ENCODE peak calls at places on chromosomes 5 and 9, in four cellular contexts. F is heart right ventricle; A is activated T-cell treated with anti-CD3 and anti-CD28 coated beads, Interleukin-2, amount 50 U/mL, for 72 hours; E is spleen. X is an unnamed sample.
A peak's percentile ranks its signal among the peaks of the same experiment; 100 is the strongest.

GRCh38 chr9:104895572-104895971 is 32.4 kb downstream of the ABCA1 start:
- DNase-seq in E (no peak), A (no peak), F (no peak), X (no peak)

GRCh38 chr9:27377147-27377807 is 80.3 kb upstream of the EQTN start:
- DNase-seq in F (no peak), A (no peak), E (no peak), X (no peak)

GRCh38 chr5:43711496-43711895 is 108.5 kb downstream of the NNT start:
- DNase-seq in A (no peak), E (no peak), F (no peak), X (no peak)

GRCh38 chr9:33943389-33943788 is 105.3 kb downstream of the UBAP2 start:
- DNase-seq in E (no peak), F (no peak), A (no peak), X (no peak)

GRCh38 chr9:133603165-133603927 is 5.8 kb downstream of the FAM163B start:
- DNase-seq in F (no peak), E (no peak), A (no peak), X (no peak)

GRCh38 chr5:17282283-17283120 is 65.1 kb downstream of the BASP1 start:
- DNase-seq in E (peak; percentile 82), A (no peak), F (no peak), X (no peak)

GRCh38 chr5:96855041-96855872 is 21.0 kb upstream of the ERAP2 start:
- DNase-seq in A (no peak), E (no peak), F (no peak), X (no peak)

GRCh38 chr9:136532799-136533774 is 12.8 kb downstream of the NOTCH1 start:
- DNase-seq in E (peak; percentile 88), F (no peak), A (peak; percentile 91), X (no peak)

GRCh38 chr9:12314589-12314988 is 378.6 kb upstream of the TYRP1 start:
- DNase-seq in F (no peak), A (no peak), E (no peak), X (no peak)

GRCh38 chr9:71253021-71253420 is 131.6 kb upstream of the TRPM3 start:
- DNase-seq in F (no peak), E (no peak), A (no peak), X (no peak)

GRCh38 chr5:88845081-88845697 is 37.8 kb downstream of the MEF2C start:
- DNase-seq in F (no peak), E (no peak), A (no peak), X (no peak)

GRCh38 chr9:21095561-21095960 is 17.8 kb upstream of the IFNB1 start:
- DNase-seq in A (no peak), E (no peak), F (no peak), X (no peak)

GRCh38 chr9:120564589-120564988 is 15.4 kb downstream of the CDK5RAP2 start:
- DNase-seq in F (no peak), A (no peak), E (no peak), X (no peak)

GRCh38 chr5:43287493-43287892 is 25.7 kb downstream of the HMGCS1 start:
- DNase-seq in F (no peak), A (no peak), E (no peak), X (no peak)

GRCh38 chr9:91241909-91242308 is 119.8 kb downstream of the AUH start:
- DNase-seq in E (no peak), A (no peak), F (no peak), X (no peak)

GRCh38 chr9:114503522-114504340 is 1.5 kb downstream of the WHRN start:
- DNase-seq in F (no peak), A (no peak), E (peak; percentile 76), X (no peak)

GRCh38 chr9:36091028-36091953 is 45.2 kb upstream of the GLIPR2 start:
- DNase-seq in F (no peak), E (no peak), A (no peak), X (no peak)

GRCh38 chr9:18675973-18676372 is 202.0 kb downstream of the ADAMTSL1 start:
- DNase-seq in A (no peak), F (no peak), E (no peak), X (no peak)

GRCh38 chr5:154444559-154445421 is 1.0 kb upstream of the SAP30L start:
- DNase-seq in F (no peak), A (peak; percentile 22), E (peak; percentile 86), X (no peak)

GRCh38 chr5:73638344-73639095 is 12.5 kb downstream of the ARHGEF28 start:
- DNase-seq in F (no peak), A (no peak), E (no peak), X (no peak)

GRCh38 chr5:93145767-93146166 is 435.3 kb downstream of the NR2F1-AS1 start:
- DNase-seq in F (no peak), E (no peak), A (no peak), X (no peak)

GRCh38 chr9:3271581-3271980 is 254.2 kb downstream of the RFX3 start:
- DNase-seq in F (no peak), E (no peak), A (no peak), X (no peak)

GRCh38 chr9:91924090-91924489 is 25.9 kb downstream of the ROR2 start:
- DNase-seq in E (no peak), F (no peak), A (no peak), X (no peak)

GRCh38 chr9:135601988-135602387 is 37.4 kb downstream of the GLT6D1 start:
- DNase-seq in F (no peak), A (no peak), E (no peak), X (no peak)

GRCh38 chr9:78566948-78567675 is 270.2 kb downstream of the PSAT1 start:
- DNase-seq in A (no peak), E (no peak), F (no peak), X (no peak)

GRCh38 chr5:174271316-174271715 is 225.8 kb downstream of the NSG2 start:
- DNase-seq in F (no peak), E (no peak), A (no peak), X (no peak)

GRCh38 chr5:143341807-143342570 is 61.5 kb downstream of the NR3C1 start:
- DNase-seq in A (peak; percentile 13), F (no peak), E (no peak), X (no peak)

GRCh38 chr9:113461285-113461684 is 2.2 kb upstream of the RGS3 start:
- DNase-seq in F (no peak), E (no peak), A (no peak), X (no peak)

GRCh38 chr5:33091571-33092363 is 349.0 kb upstream of the TARS1 start:
- DNase-seq in E (no peak), F (no peak), A (no peak), X (no peak)